ENCODE peak calls at places on chromosomes 6 and 20, in four cellular contexts. W is RWPE2, Q is A549, C is psoas muscle. H is an unnamed sample. For H3K4me1, the result is how much of the 10 kb centered on the place peaks cover.

GRCh38 chr20:17896771-17897369 is 71.7 kb downstream of the SNX5 start:
- DNase-seq in C (no peak), W (no peak), Q (no peak), H (no peak)

GRCh38 chr6:142874676-142875075 is 70.3 kb downstream of the HIVEP2 start:
- DNase-seq in C (no peak), W (no peak), Q (no peak), H (no peak)

GRCh38 chr6:112033824-112034223 is 20.1 kb upstream of the CCN6 start:
- DNase-seq in Q (no peak), W (no peak), C (no peak), H (peak)

GRCh38 chr6:20426177-20427082 is 24.8 kb downstream of the E2F3 start:
- DNase-seq in W (no peak), Q (no peak), C (no peak), H (no peak)

GRCh38 chr6:152983637-152984386 is 971 bp upstream of the FBXO5 start:
- DNase-seq in Q (peak), C (peak), W (peak), H (peak)

GRCh38 chr6:131045139-131045538 is 17.9 kb downstream of the EPB41L2 start:
- DNase-seq in C (no peak), W (no peak), Q (no peak), H (no peak)

GRCh38 chr20:47999166-47999565 is 213.9 kb upstream of the SULF2 start:
- DNase-seq in C (no peak), W (no peak), Q (no peak), H (no peak)

GRCh38 chr6:41100871-41101287 is 28.1 kb downstream of the NFYA start:
- DNase-seq in Q (no peak), W (peak), C (no peak), H (no peak)

GRCh38 chr6:165618241-165618640 is 44.8 kb downstream of the PDE10A start:
- DNase-seq in Q (no peak), C (no peak), W (no peak), H (no peak)

GRCh38 chr20:16462711-16463110 is 110.5 kb downstream of the KIF16B start:
- DNase-seq in C (no peak), W (no peak), Q (no peak), H (peak)

GRCh38 chr20:44204832-44205215 is 5.7 kb downstream of the OSER1 start:
- DNase-seq in C (no peak), W (no peak), Q (no peak), H (no peak)

GRCh38 chr6:46974786-46975185 is 53.0 kb upstream of the ADGRF5 start:
- DNase-seq in C (no peak), Q (no peak), W (no peak), H (no peak)

GRCh38 chr20:24147479-24147878 is 158.9 kb upstream of the GGTLC1 start:
- DNase-seq in C (no peak), Q (no peak), W (no peak), H (no peak)

GRCh38 chr6:12163149-12163548 is 127.0 kb upstream of the EDN1 start:
- DNase-seq in C (no peak), W (no peak), Q (no peak), H (no peak)

GRCh38 chr20:32070282-32070681 is 18.2 kb downstream of the HCK start:
- DNase-seq in W (no peak), Q (no peak), C (no peak), H (no peak)

GRCh38 chr6:83708546-83708969 is 343 bp downstream of the SNAP91 start:
- DNase-seq in W (no peak), C (no peak), Q (no peak), H (peak)

GRCh38 chr6:156777866-156778614 is 862 bp downstream of the ARID1B start:
- DNase-seq in Q (peak), W (no peak), C (peak), H (peak)

GRCh38 chr20:62485062-62485700 is 9.4 kb upstream of the GATA5 start:
- DNase-seq in Q (no peak), W (no peak), C (no peak), H (no peak)

GRCh38 chr6:49964064-49964463 is at the start of gene DEFB114:
- DNase-seq in C (no peak), Q (no peak), W (no peak), H (no peak)

GRCh38 chr6:49966334-49966733 is 2.4 kb upstream of the DEFB114 start:
- DNase-seq in C (no peak), W (no peak), Q (no peak), H (no peak)

GRCh38 chr6:49966823-49967222 is 2.6 kb downstream of the DEFB113 start:
- DNase-seq in C (no peak), Q (no peak), W (no peak), H (no peak)

DNA sequence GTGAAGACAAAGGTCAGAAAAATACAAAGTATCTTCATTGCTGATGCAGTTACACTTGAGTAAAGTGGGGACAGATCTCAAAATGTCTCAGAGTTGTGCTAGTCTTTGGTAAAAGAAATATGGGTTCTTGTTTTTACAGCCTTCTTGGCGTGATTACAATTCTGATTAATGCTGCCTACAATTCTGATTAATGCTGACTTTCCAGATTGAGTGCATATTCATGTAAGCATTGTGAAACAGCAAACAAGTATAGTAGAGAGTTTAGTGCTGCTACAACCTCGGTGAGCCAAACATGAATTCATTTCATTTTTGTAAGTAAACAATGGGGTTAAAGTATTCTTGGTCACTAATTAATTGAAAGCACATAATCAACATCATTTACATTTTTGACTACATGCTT is at the start of gene DEFB113:
- DNase-seq in W (no peak), Q (no peak), C (no peak), H (no peak)
- H3K4me1 ChIP-seq in W (under half), Q (under half), C (under half), H (under half)

GRCh38 chr6:158815379-158815724 is 3.8 kb downstream of the EZR start:
- DNase-seq in Q (no peak), W (no peak), C (no peak), H (no peak)
- H3K4me3 ChIP-seq in Q (peak), W (no peak), C (no peak), H (no peak)

GRCh38 chr6:39213195-39213920 is 15.9 kb downstream of the KCNK5 start:
- DNase-seq in Q (no peak), W (no peak), C (no peak), H (no peak)
- H3K4me1 ChIP-seq in Q (half or more), W (under half), C (under half), H (under half)

GRCh38 chr20:37505263-37506165 is 15.5 kb upstream of the NNAT start:
- DNase-seq in Q (no peak), C (no peak), W (peak), H (peak)

GRCh38 chr20:37502654-37503053 is 18.4 kb upstream of the NNAT start:
- DNase-seq in C (no peak), W (no peak), Q (no peak), H (no peak)

GRCh38 chr20:37504404-37505096 is 16.5 kb upstream of the NNAT start:
- DNase-seq in W (peak), C (no peak), Q (no peak), H (peak)

GRCh38 chr20:37503256-37503927 is 17.7 kb upstream of the NNAT start:
- DNase-seq in C (no peak), W (peak), Q (no peak), H (no peak)

GRCh38 chr20:37506166-37506725 is 14.8 kb upstream of the NNAT start:
- DNase-seq in C (no peak), Q (no peak), W (peak), H (no peak)
- H3K4me3 ChIP-seq in C (no peak), Q (no peak), W (no peak), H (no peak)

GRCh38 chr6:25024821-25025220 is 89.1 kb upstream of the RIPOR2 start:
- DNase-seq in C (no peak), Q (no peak), W (no peak), H (no peak)
- H3K4me1 ChIP-seq in C (under half), Q (under half), W (under half), H (under half)